ENCODE peak calls at places on chromosomes 12 and 14, in eight cellular contexts. X is neuronal stem cell; J is mesothelial cell of epicardium; D is activated naive CD4-positive, alpha-beta T cell treated with Interleukin-2 at 50 U/mL for 16 hours; K is SW480; H is activated CD4-positive, alpha-beta T cell treated with anti-CD3 and anti-CD28 coated beads, Interleukin-2, amount 10 ng/mL, durations not matched to agents 7 days and 5 days; I is T-helper 1 cell; O is ovary. L is an unnamed sample.

GRCh38 chr12:25894759-25895158 is 63.7 kb upstream of the RASSF8 start:
- DNase-seq in X (no peak), J (no peak), D (no peak), K (no peak), H (no peak), I (no peak), O (no peak), L (no peak)

GRCh38 chr14:63764103-63764502 is 36.2 kb upstream of the SGPP1 start:
- DNase-seq in X (no peak), J (no peak), D (no peak), K (no peak), H (no peak), I (no peak), O (no peak), L (no peak)

GRCh38 chr14:95619785-95620417 is 66.3 kb upstream of the TCL1B start:
- DNase-seq in X (no peak), J (no peak), D (no peak), K (no peak), H (no peak), I (no peak), O (no peak), L (no peak)

GRCh38 chr12:53564941-53565340 is 57.7 kb upstream of the NPFF start:
- DNase-seq in X (no peak), J (no peak), D (no peak), K (no peak), H (no peak), I (no peak), O (no peak), L (no peak)

GRCh38 chr14:58082491-58083098 is 69.4 kb downstream of the ARMH4 start:
- DNase-seq in X (no peak), J (no peak), D (no peak), K (peak), H (no peak), I (no peak), O (no peak), L (no peak)

GRCh38 chr14:101019541-101019940 is 116.0 kb upstream of the RTL1 start:
- DNase-seq in X (no peak), J (no peak), D (no peak), K (no peak), H (no peak), I (no peak), O (peak), L (peak)

GRCh38 chr12:39764944-39765560 is 145.4 kb upstream of the ABCD2 start:
- DNase-seq in X (peak), J (no peak), D (no peak), K (peak), H (peak), I (no peak), O (no peak), L (no peak)

GRCh38 chr12:50745861-50746260 is 18.0 kb upstream of the ATF1 start:
- DNase-seq in X (no peak), J (no peak), D (no peak), K (no peak), H (no peak), I (no peak), O (no peak), L (no peak)

GRCh38 chr12:12070674-12071661 is at the start of gene BCL2L14:
- DNase-seq in X (no peak), J (no peak), D (peak), K (no peak), H (peak), I (no peak), O (no peak), L (no peak)

GRCh38 chr12:79174656-79175055 is 310.1 kb downstream of the SYT1 start:
- DNase-seq in X (no peak), J (no peak), D (no peak), K (peak), H (no peak), I (no peak), O (no peak), L (no peak)

GRCh38 chr14:36320210-36321003 is at the start of gene MBIP:
- DNase-seq in X (peak), J (peak), D (peak), K (peak), H (peak), I (peak), O (peak), L (peak)

GRCh38 chr14:59217011-59217410 is 28.5 kb downstream of the DAAM1 start:
- DNase-seq in X (no peak), J (no peak), D (no peak), K (no peak), H (no peak), I (no peak), O (no peak), L (no peak)

GRCh38 chr12:117363953-117364486 is 2.6 kb upstream of the NOS1 start:
- DNase-seq in X (no peak), J (no peak), D (no peak), K (peak), H (no peak), I (no peak), O (no peak), L (no peak)

GRCh38 chr12:39990122-39991101 is 115.5 kb downstream of the SLC2A13 start:
- DNase-seq in X (no peak), J (no peak), D (peak), K (peak), H (peak), I (peak), O (peak), L (peak)

GRCh38 chr12:111753144-111753881 is 13.4 kb upstream of the ALDH2 start:
- DNase-seq in X (no peak), J (no peak), D (no peak), K (peak), H (no peak), I (no peak), O (peak), L (peak)

GRCh38 chr12:49609059-49609874 is 3.8 kb upstream of the FAM186B start:
- DNase-seq in X (no peak), J (no peak), D (no peak), K (no peak), H (no peak), I (no peak), O (no peak), L (no peak)

GRCh38 chr14:37089410-37089809 is 83.0 kb downstream of the SLC25A21 start:
- DNase-seq in X (no peak), J (no peak), D (no peak), K (no peak), H (no peak), I (no peak), O (no peak), L (no peak)

GRCh38 chr12:53759261-53759660 is 7.5 kb upstream of the CISTR start:
- DNase-seq in X (no peak), J (no peak), D (no peak), K (no peak), H (no peak), I (no peak), O (no peak), L (no peak)

GRCh38 chr14:77580964-77581505 is 35.4 kb downstream of the SPTLC2 start:
- DNase-seq in X (no peak), J (no peak), D (no peak), K (no peak), H (no peak), I (no peak), O (no peak), L (no peak)

GRCh38 chr14:80387563-80387981 is 176.3 kb upstream of the DIO2 start:
- DNase-seq in X (no peak), J (no peak), D (no peak), K (no peak), H (no peak), I (no peak), O (no peak), L (no peak)

GRCh38 chr12:98151105-98151504 is 364.3 kb upstream of the TMPO start:
- DNase-seq in X (no peak), J (no peak), D (no peak), K (no peak), H (no peak), I (no peak), O (no peak), L (no peak)

GRCh38 chr12:54294152-54294913 is 6.5 kb downstream of the NFE2 start:
- DNase-seq in X (peak), J (no peak), D (peak), K (peak), H (peak), I (peak), O (peak), L (peak)

GRCh38 chr12:49347307-49348237 is 884 bp downstream of the DNAJC22 start:
- DNase-seq in X (peak), J (peak), D (peak), K (peak), H (peak), I (peak), O (peak), L (peak)

GRCh38 chr14:30069536-30069935 is 141.9 kb upstream of the PRKD1 start:
- DNase-seq in X (no peak), J (no peak), D (no peak), K (no peak), H (no peak), I (no peak), O (no peak), L (no peak)

GRCh38 chr14:100714205-100714781 is 12.4 kb upstream of the DLK1 start:
- DNase-seq in X (no peak), J (no peak), D (no peak), K (peak), H (no peak), I (no peak), O (no peak), L (no peak)

GRCh38 chr14:69484444-69485113 is at the start of gene PLEKHD1:
- DNase-seq in X (peak), J (no peak), D (no peak), K (peak), H (no peak), I (no peak), O (no peak), L (no peak)

GRCh38 chr12:121059031-121059898 is 20.2 kb upstream of the OASL start:
- DNase-seq in X (no peak), J (no peak), D (no peak), K (no peak), H (no peak), I (no peak), O (no peak), L (no peak)

GRCh38 chr12:114248527-114248926 is 157.4 kb downstream of the TBX5 start:
- DNase-seq in X (no peak), J (no peak), D (no peak), K (no peak), H (no peak), I (no peak), O (no peak), L (no peak)

GRCh38 chr14:96052541-96053105 is 13.5 kb downstream of the C14orf132 start:
- DNase-seq in X (no peak), J (no peak), D (no peak), K (no peak), H (no peak), I (no peak), O (no peak), L (no peak)

GRCh38 chr12:123734268-123734667 is 22.1 kb downstream of the ATP6V0A2 start:
- DNase-seq in X (no peak), J (no peak), D (no peak), K (no peak), H (no peak), I (no peak), O (no peak), L (no peak)

GRCh38 chr12:122029620-122030426 is 8.1 kb downstream of the BCL7A start:
- DNase-seq in X (no peak), J (no peak), D (no peak), K (peak), H (no peak), I (no peak), O (no peak), L (no peak)

GRCh38 chr12:6507102-6507998 is 13.4 kb downstream of the NCAPD2 start:
- DNase-seq in X (no peak), J (no peak), D (no peak), K (no peak), H (no peak), I (no peak), O (no peak), L (no peak)